ENCODE peak calls at places on chromosomes 3 and 15, in nine cellular contexts. One of them, this sample, is unnamed.

GRCh38 chr15:48355377-48355776 is 24.1 kb downstream of the DUT start:
- DNase-seq in stomach: no peak
- DNase-seq in upper lobe of left lung: no peak
- DNase-seq in colonic mucosa: no peak
- DNase-seq in heart left ventricle: no peak
- DNase-seq in IMR-90: peak; percentile 45
- DNase-seq in kidney: no peak
- DNase-seq in cardiac muscle cell: peak; percentile 71
- DNase-seq in H9: no peak
- DNase-seq in this sample: no peak

GRCh38 chr3:134985841-134986520 is 190.9 kb downstream of the EPHB1 start:
- DNase-seq in stomach: no peak
- DNase-seq in upper lobe of left lung: no peak
- DNase-seq in colonic mucosa: no peak
- DNase-seq in heart left ventricle: no peak
- DNase-seq in IMR-90: no peak
- DNase-seq in kidney: no peak
- DNase-seq in cardiac muscle cell: no peak
- DNase-seq in H9: no peak
- DNase-seq in this sample: no peak

GRCh38 chr15:92452143-92452542 is 58.5 kb downstream of the ST8SIA2 start:
- DNase-seq in stomach: no peak
- DNase-seq in upper lobe of left lung: no peak
- DNase-seq in colonic mucosa: no peak
- DNase-seq in heart left ventricle: no peak
- DNase-seq in IMR-90: no peak
- DNase-seq in kidney: no peak
- DNase-seq in cardiac muscle cell: no peak
- DNase-seq in H9: no peak
- DNase-seq in this sample: no peak

GRCh38 chr15:80588801-80589200 is 106.3 kb upstream of the ABHD17C start:
- DNase-seq in stomach: peak; percentile 35
- DNase-seq in upper lobe of left lung: no peak
- DNase-seq in colonic mucosa: no peak
- DNase-seq in heart left ventricle: no peak
- DNase-seq in IMR-90: peak; percentile 100
- DNase-seq in kidney: no peak
- DNase-seq in cardiac muscle cell: peak; percentile 96
- DNase-seq in H9: no peak
- DNase-seq in this sample: peak; percentile 95

GRCh38 chr15:74655424-74655823 is 39.8 kb downstream of the CLK3 start:
- DNase-seq in stomach: no peak
- DNase-seq in upper lobe of left lung: no peak
- DNase-seq in colonic mucosa: no peak
- DNase-seq in heart left ventricle: no peak
- DNase-seq in IMR-90: no peak
- DNase-seq in kidney: no peak
- DNase-seq in cardiac muscle cell: no peak
- DNase-seq in H9: no peak
- DNase-seq in this sample: no peak

GRCh38 chr3:48364840-48365239 is 7.2 kb upstream of the FBXW12 start:
- DNase-seq in stomach: no peak
- DNase-seq in upper lobe of left lung: no peak
- DNase-seq in colonic mucosa: no peak
- DNase-seq in heart left ventricle: no peak
- DNase-seq in IMR-90: no peak
- DNase-seq in kidney: no peak
- DNase-seq in cardiac muscle cell: no peak
- DNase-seq in H9: no peak
- DNase-seq in this sample: no peak

GRCh38 chr3:27960133-27960532 is 238.0 kb upstream of the EOMES start:
- DNase-seq in stomach: no peak
- DNase-seq in upper lobe of left lung: no peak
- DNase-seq in colonic mucosa: no peak
- DNase-seq in heart left ventricle: no peak
- DNase-seq in IMR-90: peak; percentile 1
- DNase-seq in kidney: no peak
- DNase-seq in cardiac muscle cell: peak; percentile 49
- DNase-seq in H9: no peak
- DNase-seq in this sample: peak; percentile 82

GRCh38 chr15:52498700-52499099 is 30.0 kb downstream of the MYO5A start:
- DNase-seq in stomach: no peak
- DNase-seq in upper lobe of left lung: no peak
- DNase-seq in colonic mucosa: no peak
- DNase-seq in heart left ventricle: no peak
- DNase-seq in IMR-90: no peak
- DNase-seq in kidney: no peak
- DNase-seq in cardiac muscle cell: no peak
- DNase-seq in H9: no peak
- DNase-seq in this sample: no peak

GRCh38 chr15:62985768-62986167 is 56.8 kb upstream of the TPM1 start:
- DNase-seq in stomach: no peak
- DNase-seq in upper lobe of left lung: no peak
- DNase-seq in colonic mucosa: no peak
- DNase-seq in heart left ventricle: no peak
- DNase-seq in IMR-90: peak; percentile 81
- DNase-seq in kidney: no peak
- DNase-seq in cardiac muscle cell: peak; percentile 51
- DNase-seq in H9: no peak
- DNase-seq in this sample: no peak

GRCh38 chr15:31372635-31373091 is 46.0 kb downstream of the KLF13 start:
- DNase-seq in stomach: no peak
- DNase-seq in upper lobe of left lung: no peak
- DNase-seq in colonic mucosa: no peak
- DNase-seq in heart left ventricle: peak; percentile 80
- DNase-seq in IMR-90: peak; percentile 74
- DNase-seq in kidney: peak; percentile 90
- DNase-seq in cardiac muscle cell: peak; percentile 93
- DNase-seq in H9: peak; percentile 92
- DNase-seq in this sample: peak; percentile 76

GRCh38 chr3:79278681-79279080 is 489.1 kb downstream of the ROBO1 start:
- DNase-seq in stomach: no peak
- DNase-seq in upper lobe of left lung: no peak
- DNase-seq in colonic mucosa: no peak
- DNase-seq in heart left ventricle: no peak
- DNase-seq in IMR-90: peak; percentile 59
- DNase-seq in kidney: no peak
- DNase-seq in cardiac muscle cell: no peak
- DNase-seq in H9: no peak
- DNase-seq in this sample: no peak

GRCh38 chr3:140953028-140953960 is 11.7 kb downstream of the SLC25A36 start:
- DNase-seq in stomach: no peak
- DNase-seq in upper lobe of left lung: no peak
- DNase-seq in colonic mucosa: no peak
- DNase-seq in heart left ventricle: no peak
- DNase-seq in IMR-90: peak; percentile 81
- DNase-seq in kidney: no peak
- DNase-seq in cardiac muscle cell: peak; percentile 61
- DNase-seq in H9: no peak
- DNase-seq in this sample: peak; percentile 38

GRCh38 chr15:40054746-40055575 is 16.0 kb upstream of the SRP14 start:
- DNase-seq in stomach: peak; percentile 84
- DNase-seq in upper lobe of left lung: peak; percentile 67
- DNase-seq in colonic mucosa: peak; percentile 58
- DNase-seq in heart left ventricle: no peak
- DNase-seq in IMR-90: peak; percentile 82
- DNase-seq in kidney: peak; percentile 87
- DNase-seq in cardiac muscle cell: no peak
- DNase-seq in H9: no peak
- DNase-seq in this sample: peak; percentile 47

GRCh38 chr15:40051616-40052415 is 12.8 kb upstream of the SRP14 start:
- DNase-seq in stomach: no peak
- DNase-seq in upper lobe of left lung: no peak
- DNase-seq in colonic mucosa: peak; percentile 80
- DNase-seq in heart left ventricle: no peak
- DNase-seq in IMR-90: no peak
- DNase-seq in kidney: no peak
- DNase-seq in cardiac muscle cell: no peak
- DNase-seq in H9: no peak
- DNase-seq in this sample: no peak

GRCh38 chr15:40054056-40054745 is 15.2 kb upstream of the SRP14 start:
- DNase-seq in stomach: no peak
- DNase-seq in upper lobe of left lung: no peak
- DNase-seq in colonic mucosa: no peak
- DNase-seq in heart left ventricle: no peak
- DNase-seq in IMR-90: peak; percentile 31
- DNase-seq in kidney: no peak
- DNase-seq in cardiac muscle cell: no peak
- DNase-seq in H9: peak; percentile 23
- DNase-seq in this sample: no peak

GRCh38 chr15:40052604-40053003 is 13.6 kb upstream of the SRP14 start:
- DNase-seq in stomach: no peak
- DNase-seq in upper lobe of left lung: no peak
- DNase-seq in colonic mucosa: peak; percentile 78
- DNase-seq in heart left ventricle: no peak
- DNase-seq in IMR-90: no peak
- DNase-seq in kidney: no peak
- DNase-seq in cardiac muscle cell: no peak
- DNase-seq in H9: no peak
- DNase-seq in this sample: no peak

DNA sequence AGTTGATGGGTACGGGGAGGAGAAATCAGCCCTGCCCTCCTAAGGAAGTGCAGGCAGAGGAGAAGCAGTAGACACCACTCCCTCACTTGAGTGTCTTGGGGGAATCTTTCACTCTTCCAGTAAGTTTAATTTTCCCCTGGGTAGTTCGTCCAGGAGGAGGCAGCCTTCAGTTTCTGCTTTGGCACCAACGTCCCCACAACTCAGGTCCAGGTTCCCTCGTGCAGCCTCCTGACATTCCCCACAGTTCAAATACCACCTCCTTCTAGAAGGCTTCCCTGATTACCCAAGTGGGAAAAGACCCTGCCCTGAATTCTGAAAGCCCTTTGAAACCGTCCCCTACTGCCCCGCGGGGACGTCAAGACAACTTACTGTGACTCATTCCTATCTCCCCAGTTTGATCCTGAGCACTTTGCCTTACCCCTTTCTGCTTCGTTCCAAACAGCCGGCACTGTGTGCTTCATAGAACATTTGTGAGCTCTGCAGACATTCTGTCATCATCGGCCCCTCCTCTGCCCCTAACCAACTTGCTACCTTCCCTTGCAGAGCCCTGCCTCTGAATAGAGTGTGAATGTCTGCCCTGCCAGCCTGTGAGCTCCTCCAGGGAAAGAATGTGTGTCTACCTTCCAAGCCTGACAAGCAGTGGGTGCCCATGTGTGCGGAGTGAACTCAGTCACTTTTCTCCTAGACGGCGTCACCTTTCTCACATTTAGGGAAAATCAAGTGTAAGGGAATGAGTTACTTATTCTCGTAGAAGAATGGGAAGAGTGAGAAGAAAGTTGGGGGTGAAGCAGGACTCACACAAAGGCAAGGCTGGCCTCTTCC is 14.5 kb upstream of the SRP14 start:
- DNase-seq in stomach: no peak
- DNase-seq in upper lobe of left lung: no peak
- DNase-seq in colonic mucosa: no peak
- DNase-seq in heart left ventricle: no peak
- DNase-seq in IMR-90: no peak
- DNase-seq in kidney: no peak
- DNase-seq in cardiac muscle cell: no peak
- DNase-seq in H9: peak; percentile 25
- DNase-seq in this sample: no peak
- H3K4me1 ChIP-seq in stomach: peaks cover 46% of the 10 kb centered on the region
- H3K4me1 ChIP-seq in upper lobe of left lung: peaks cover 39% of the 10 kb centered on the region
- H3K4me1 ChIP-seq in colonic mucosa: peaks cover 26% of the 10 kb centered on the region
- H3K4me1 ChIP-seq in heart left ventricle: peaks cover 2% of the 10 kb centered on the region
- H3K4me1 ChIP-seq in IMR-90: peaks cover 18% of the 10 kb centered on the region
- H3K4me1 ChIP-seq in kidney: peaks cover 8% of the 10 kb centered on the region
- H3K4me1 ChIP-seq in cardiac muscle cell: peaks cover 14% of the 10 kb centered on the region
- H3K4me1 ChIP-seq in H9: peaks cover 2% of the 10 kb centered on the region
- H3K4me1 ChIP-seq in this sample: peaks cover 20% of the 10 kb centered on the region

GRCh38 chr3:174640932-174641331 is 218.2 kb upstream of the NAALADL2 start:
- DNase-seq in stomach: no peak
- DNase-seq in upper lobe of left lung: no peak
- DNase-seq in colonic mucosa: no peak
- DNase-seq in heart left ventricle: no peak
- DNase-seq in IMR-90: no peak
- DNase-seq in kidney: peak; percentile 56
- DNase-seq in cardiac muscle cell: no peak
- DNase-seq in H9: no peak
- DNase-seq in this sample: no peak
- H3K4me1 ChIP-seq in stomach: no peaks in the 10 kb centered on the region
- H3K4me1 ChIP-seq in upper lobe of left lung: no peaks in the 10 kb centered on the region
- H3K4me1 ChIP-seq in colonic mucosa: no peaks in the 10 kb centered on the region
- H3K4me1 ChIP-seq in heart left ventricle: no peaks in the 10 kb centered on the region
- H3K4me1 ChIP-seq in IMR-90: no peaks in the 10 kb centered on the region
- H3K4me1 ChIP-seq in kidney: no peaks in the 10 kb centered on the region
- H3K4me1 ChIP-seq in cardiac muscle cell: no peaks in the 10 kb centered on the region
- H3K4me1 ChIP-seq in H9: no peaks in the 10 kb centered on the region
- H3K4me1 ChIP-seq in this sample: no peaks in the 10 kb centered on the region

GRCh38 chr3:171281256-171281655 is 178.9 kb downstream of the TNIK start:
- DNase-seq in stomach: no peak
- DNase-seq in upper lobe of left lung: no peak
- DNase-seq in colonic mucosa: no peak
- DNase-seq in heart left ventricle: no peak
- DNase-seq in IMR-90: no peak
- DNase-seq in kidney: no peak
- DNase-seq in cardiac muscle cell: no peak
- DNase-seq in H9: no peak
- DNase-seq in this sample: no peak
- H3K4me1 ChIP-seq in stomach: peaks cover 54% of the 10 kb centered on the region
- H3K4me1 ChIP-seq in upper lobe of left lung: no peaks in the 10 kb centered on the region
- H3K4me1 ChIP-seq in colonic mucosa: no peaks in the 10 kb centered on the region
- H3K4me1 ChIP-seq in heart left ventricle: no peaks in the 10 kb centered on the region
- H3K4me1 ChIP-seq in IMR-90: peaks cover 12% of the 10 kb centered on the region
- H3K4me1 ChIP-seq in kidney: no peaks in the 10 kb centered on the region
- H3K4me1 ChIP-seq in cardiac muscle cell: peaks cover 15% of the 10 kb centered on the region
- H3K4me1 ChIP-seq in H9: peaks cover 3% of the 10 kb centered on the region
- H3K4me1 ChIP-seq in this sample: peaks cover 26% of the 10 kb centered on the region

GRCh38 chr3:187998611-187999010 is 155.3 kb upstream of the LPP start:
- DNase-seq in stomach: no peak
- DNase-seq in upper lobe of left lung: no peak
- DNase-seq in colonic mucosa: no peak
- DNase-seq in heart left ventricle: no peak
- DNase-seq in IMR-90: no peak
- DNase-seq in kidney: no peak
- DNase-seq in cardiac muscle cell: no peak
- DNase-seq in H9: no peak
- DNase-seq in this sample: no peak
- H3K4me1 ChIP-seq in stomach: peaks cover 21% of the 10 kb centered on the region
- H3K4me1 ChIP-seq in upper lobe of left lung: peaks cover 12% of the 10 kb centered on the region
- H3K4me1 ChIP-seq in colonic mucosa: peaks cover 6% of the 10 kb centered on the region
- H3K4me1 ChIP-seq in heart left ventricle: no peaks in the 10 kb centered on the region
- H3K4me1 ChIP-seq in IMR-90: peaks cover 3% of the 10 kb centered on the region
- H3K4me1 ChIP-seq in kidney: peaks cover 9% of the 10 kb centered on the region
- H3K4me1 ChIP-seq in cardiac muscle cell: no peaks in the 10 kb centered on the region
- H3K4me1 ChIP-seq in H9: no peaks in the 10 kb centered on the region
- H3K4me1 ChIP-seq in this sample: no peaks in the 10 kb centered on the region

GRCh38 chr3:43298292-43298691 is 12.0 kb downstream of the SNRK start:
- DNase-seq in stomach: no peak
- DNase-seq in upper lobe of left lung: no peak
- DNase-seq in colonic mucosa: no peak
- DNase-seq in heart left ventricle: no peak
- DNase-seq in IMR-90: no peak
- DNase-seq in kidney: no peak
- DNase-seq in cardiac muscle cell: no peak
- DNase-seq in H9: no peak
- DNase-seq in this sample: no peak
- H3K4me1 ChIP-seq in stomach: peaks cover 92% of the 10 kb centered on the region
- H3K4me1 ChIP-seq in upper lobe of left lung: peaks cover 79% of the 10 kb centered on the region
- H3K4me1 ChIP-seq in colonic mucosa: peaks cover 15% of the 10 kb centered on the region
- H3K4me1 ChIP-seq in heart left ventricle: peaks cover 16% of the 10 kb centered on the region
- H3K4me1 ChIP-seq in IMR-90: peaks cover 5% of the 10 kb centered on the region
- H3K4me1 ChIP-seq in kidney: peaks cover 25% of the 10 kb centered on the region
- H3K4me1 ChIP-seq in cardiac muscle cell: no peaks in the 10 kb centered on the region
- H3K4me1 ChIP-seq in H9: no peaks in the 10 kb centered on the region
- H3K4me1 ChIP-seq in this sample: peaks cover 7% of the 10 kb centered on the region